ENCODE peak calls at places on chromosome 14, in four cellular contexts. B is AG04450, Z is lung, E is HCT116. M is an unnamed sample.

GRCh38 chr14:33480589-33481184 is 470.2 kb downstream of the EGLN3 start:
- DNase-seq in B (no peak), Z (no peak), E (no peak), M (no peak)

GRCh38 chr14:92573761-92574498 is 60.3 kb downstream of the RIN3 start:
- DNase-seq in B (no peak), Z (no peak), E (no peak), M (no peak)

GRCh38 chr14:77830692-77831091 is 30.8 kb downstream of the ADCK1 start:
- DNase-seq in B (no peak), Z (no peak), E (no peak), M (no peak)

GRCh38 chr14:56742391-56742790 is 67.9 kb downstream of the OTX2 start:
- DNase-seq in B (no peak), Z (no peak), E (no peak), M (no peak)

GRCh38 chr14:28609228-28609828 is 157.3 kb upstream of the FOXG1 start:
- DNase-seq in B (no peak), Z (no peak), E (peak), M (peak)

GRCh38 chr14:87196436-87196835 is 796.5 kb downstream of the GALC start:
- DNase-seq in B (no peak), Z (no peak), E (no peak), M (no peak)

GRCh38 chr14:20661197-20661596 is 19.7 kb upstream of the OR6S1 start:
- DNase-seq in B (no peak), Z (no peak), E (no peak), M (no peak)

GRCh38 chr14:35730871-35731270 is 78.2 kb downstream of the RALGAPA1 start:
- DNase-seq in B (no peak), Z (no peak), E (no peak), M (no peak)

GRCh38 chr14:33660248-33660647 is 290.6 kb downstream of the EGLN3 start:
- DNase-seq in B (no peak), Z (no peak), E (no peak), M (no peak)